ENCODE peak calls at places on chromosomes 13 and 19, in five cellular contexts. I is H1, A is HCT116, L is hepatocyte, Z is mammary epithelial cell. D is an unnamed sample. For H4K20me1, the result is how much of the 10 kb centered on the place peaks cover.

GRCh38 chr19:13241321-13242104 is 91.3 kb downstream of the IER2 start:
- DNase-seq in I (no peak), A (no peak), L (no peak), Z (peak), D (peak)

GRCh38 chr19:23817519-23817918 is 58.8 kb upstream of the ZNF681 start:
- DNase-seq in I (no peak), A (peak), L (peak), Z (peak), D (peak)

GRCh38 chr13:75704942-75705320 is 68.8 kb downstream of the LMO7 start:
- DNase-seq in I (no peak), A (peak), L (no peak), Z (peak), D (no peak)

GRCh38 chr13:67619346-67619745 is 389.2 kb upstream of the PCDH9 start:
- DNase-seq in I (no peak), A (no peak), L (no peak), Z (no peak), D (no peak)

GRCh38 chr13:32113564-32113963 is 82.0 kb downstream of the FRY start:
- DNase-seq in I (no peak), A (no peak), L (no peak), Z (no peak), D (no peak)

GRCh38 chr13:100533588-100534041 is 55.0 kb downstream of the GGACT start:
- DNase-seq in I (no peak), A (no peak), L (no peak), Z (no peak), D (no peak)

GRCh38 chr13:92513672-92514071 is 712.9 kb upstream of the GPC6 start:
- DNase-seq in I (no peak), A (no peak), L (no peak), Z (no peak), D (no peak)

GRCh38 chr13:23828866-23829265 is 60.3 kb downstream of the MIPEP start:
- DNase-seq in I (no peak), A (no peak), L (no peak), Z (peak), D (no peak)

GRCh38 chr19:13835791-13836723 is 40.8 kb downstream of the ZSWIM4 start:
- DNase-seq in I (no peak), A (no peak), L (no peak), Z (no peak), D (no peak)

GRCh38 chr13:66624302-66624701 is 605.8 kb downstream of the PCDH9 start:
- DNase-seq in I (no peak), A (no peak), L (no peak), Z (no peak), D (no peak)

GRCh38 chr19:10812196-10812595 is 23.8 kb downstream of the TMED1 start:
- DNase-seq in I (no peak), A (no peak), L (peak), Z (no peak), D (no peak)

GRCh38 chr19:50957587-50957986 is 4.7 kb upstream of the KLK5 start:
- DNase-seq in I (no peak), A (no peak), L (no peak), Z (no peak), D (no peak)

GRCh38 chr13:96081888-96082287 is 8.0 kb upstream of the HS6ST3 start:
- DNase-seq in I (no peak), A (no peak), L (no peak), Z (no peak), D (no peak)

GRCh38 chr19:33303791-33304759 is 1.7 kb upstream of the CEBPA start:
- DNase-seq in I (no peak), A (no peak), L (peak), Z (no peak), D (no peak)

GRCh38 chr13:107005577-107005976 is 437.6 kb upstream of the ARGLU1 start:
- DNase-seq in I (no peak), A (no peak), L (peak), Z (no peak), D (no peak)
- H4K20me1 ChIP-seq in I (under half), A (under half), L (under half), Z (under half), D (under half)

GRCh38 chr19:38648789-38649304 is 1.4 kb downstream of the ACTN4 start:
- DNase-seq in I (no peak), A (no peak), L (peak), Z (no peak), D (no peak)
- H4K20me1 ChIP-seq in I (under half), A (under half), L (under half), Z (under half), D (half or more)

GRCh38 chr19:30106417-30107095 is 164.5 kb downstream of the URI1 start:
- DNase-seq in I (no peak), A (no peak), L (no peak), Z (no peak), D (no peak)

GRCh38 chr19:30103981-30104380 is 161.9 kb downstream of the URI1 start:
- DNase-seq in I (no peak), A (no peak), L (no peak), Z (no peak), D (no peak)

GRCh38 chr19:30107351-30107750 is 165.3 kb downstream of the URI1 start:
- DNase-seq in I (no peak), A (no peak), L (no peak), Z (no peak), D (no peak)

GRCh38 chr19:30105723-30106122 is 163.7 kb downstream of the URI1 start:
- DNase-seq in I (no peak), A (no peak), L (no peak), Z (no peak), D (no peak)

DNA sequence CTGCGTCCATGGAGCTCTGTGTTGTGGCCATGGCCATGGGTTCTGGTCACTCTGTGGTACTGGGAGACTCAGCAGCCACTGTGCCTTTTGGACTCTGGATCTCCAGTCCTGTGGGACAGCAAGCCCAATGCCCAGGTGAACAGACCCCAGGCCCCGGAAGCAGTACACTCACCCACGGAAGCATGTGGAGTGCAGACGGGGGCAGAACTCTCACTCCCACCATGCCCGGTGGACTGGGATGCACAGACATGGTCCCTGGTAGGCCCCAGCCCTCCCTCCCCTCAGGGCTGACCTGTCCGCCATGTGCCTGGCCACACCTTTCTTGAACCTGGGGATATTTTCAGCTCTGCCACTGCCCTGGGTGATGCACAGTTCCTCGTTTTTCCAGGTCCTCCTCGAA is 163.3 kb downstream of the URI1 start:
- DNase-seq in I (no peak), A (no peak), L (no peak), Z (no peak), D (no peak)
- H4K20me1 ChIP-seq in I (under half), A (under half), L (under half), Z (under half), D (under half)

DNA sequence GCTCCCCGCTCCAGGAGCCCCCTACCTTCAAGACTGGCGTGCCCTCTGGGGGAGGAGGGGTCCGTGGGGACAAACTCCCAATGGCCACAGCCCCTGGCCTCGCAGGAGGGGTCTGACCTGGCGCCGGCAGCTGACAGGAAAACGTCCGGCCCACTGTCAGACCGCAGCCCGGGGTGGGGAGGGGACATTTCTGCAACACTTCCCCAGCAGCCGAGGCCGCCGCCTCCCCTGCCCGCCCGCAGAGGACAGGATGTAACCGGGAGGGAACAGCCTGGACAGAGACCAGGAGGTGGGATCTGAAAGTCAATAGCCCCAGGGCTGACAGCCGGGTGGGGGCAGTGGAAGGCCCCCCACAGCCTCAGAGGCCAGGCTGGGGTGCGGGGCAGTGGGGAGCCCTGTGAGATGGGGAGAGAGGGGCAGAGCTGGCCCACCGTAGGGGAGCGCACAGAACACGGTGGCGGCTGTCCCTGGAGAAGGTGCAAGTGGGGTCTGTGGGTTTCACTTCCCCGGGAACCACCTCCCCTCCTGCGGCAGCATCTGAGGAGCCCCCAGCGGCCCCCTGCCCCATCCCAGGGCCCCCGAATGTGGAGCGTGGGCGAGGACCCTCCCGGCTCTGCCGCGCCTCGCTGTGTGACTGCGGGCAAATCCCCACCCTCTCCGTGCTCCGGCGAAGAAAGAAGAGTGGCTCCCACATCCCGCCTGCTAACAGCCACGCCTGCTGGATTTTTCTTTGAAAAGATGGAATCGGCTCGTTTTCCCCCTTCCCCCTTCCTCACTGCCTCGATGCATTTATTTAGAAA is at the start of gene PEAK3:
- DNase-seq in I (no peak), A (no peak), L (no peak), Z (no peak), D (no peak)
- H4K20me1 ChIP-seq in I (under half), A (under half), L (under half), Z (under half), D (under half)

GRCh38 chr19:19026299-19026971 is 6.9 kb downstream of the SUGP2 start:
- DNase-seq in I (no peak), A (no peak), L (peak), Z (no peak), D (no peak)

GRCh38 chr19:19021115-19021514 is 12.2 kb downstream of the SUGP2 start:
- DNase-seq in I (no peak), A (no peak), L (peak), Z (no peak), D (no peak)

GRCh38 chr19:19027228-19027627 is 6.1 kb downstream of the SUGP2 start:
- DNase-seq in I (no peak), A (no peak), L (no peak), Z (no peak), D (no peak)

DNA sequence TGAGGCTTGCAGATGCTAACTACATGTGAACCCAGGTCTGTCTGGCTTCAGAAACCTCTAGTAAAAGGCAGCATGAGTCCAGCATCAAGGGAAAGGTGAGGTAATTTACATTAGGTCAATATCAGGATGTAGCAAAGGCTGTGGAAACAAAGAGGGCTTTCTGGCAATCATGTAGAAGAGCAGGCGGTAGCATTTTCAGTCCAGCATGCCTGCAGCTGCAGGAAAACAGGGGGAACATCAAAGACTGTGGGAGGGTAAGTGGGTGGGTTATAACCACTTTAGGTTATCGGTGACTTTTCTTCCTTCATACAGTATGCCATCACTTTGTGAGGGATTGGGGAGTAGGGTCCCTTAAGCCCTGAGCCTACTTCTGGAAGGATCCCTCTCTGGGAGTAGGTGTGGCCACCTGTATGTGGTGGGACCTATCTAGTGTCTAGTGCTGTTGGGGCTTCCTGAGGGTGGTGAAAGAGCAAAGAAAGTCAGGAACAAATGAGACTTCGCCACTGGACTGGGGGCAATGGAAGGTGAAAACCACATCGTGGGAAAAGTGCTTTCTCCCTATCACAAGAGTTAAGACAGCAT is 10.8 kb downstream of the SUGP2 start:
- DNase-seq in I (no peak), A (no peak), L (no peak), Z (no peak), D (no peak)
- H4K20me1 ChIP-seq in I (under half), A (under half), L (under half), Z (under half), D (half or more)

GRCh38 chr19:6270076-6270745 is 9.6 kb downstream of the MLLT1 start:
- DNase-seq in I (no peak), A (no peak), L (no peak), Z (no peak), D (no peak)

GRCh38 chr19:6272411-6272791 is 7.4 kb downstream of the MLLT1 start:
- DNase-seq in I (no peak), A (no peak), L (no peak), Z (no peak), D (no peak)

GRCh38 chr19:6271721-6272410 is 7.9 kb downstream of the MLLT1 start:
- DNase-seq in I (no peak), A (no peak), L (peak), Z (no peak), D (no peak)

GRCh38 chr19:6270822-6271221 is 9.0 kb downstream of the MLLT1 start:
- DNase-seq in I (no peak), A (no peak), L (no peak), Z (no peak), D (no peak)

GRCh38 chr19:6271251-6271650 is 8.5 kb downstream of the MLLT1 start:
- DNase-seq in I (no peak), A (no peak), L (no peak), Z (no peak), D (no peak)
- H4K20me1 ChIP-seq in I (under half), A (under half), L (under half), Z (under half), D (half or more)

GRCh38 chr19:3121821-3122511 is 13.9 kb upstream of the GNA15 start:
- DNase-seq in I (no peak), A (no peak), L (no peak), Z (no peak), D (no peak)

GRCh38 chr19:3123088-3123721 is 12.6 kb upstream of the GNA15 start:
- DNase-seq in I (no peak), A (no peak), L (no peak), Z (no peak), D (no peak)

GRCh38 chr19:3122512-3122870 is 13.3 kb upstream of the GNA15 start:
- DNase-seq in I (no peak), A (no peak), L (no peak), Z (no peak), D (no peak)

GRCh38 chr19:3124630-3125029 is 11.2 kb upstream of the GNA15 start:
- DNase-seq in I (no peak), A (no peak), L (no peak), Z (no peak), D (no peak)

DNA sequence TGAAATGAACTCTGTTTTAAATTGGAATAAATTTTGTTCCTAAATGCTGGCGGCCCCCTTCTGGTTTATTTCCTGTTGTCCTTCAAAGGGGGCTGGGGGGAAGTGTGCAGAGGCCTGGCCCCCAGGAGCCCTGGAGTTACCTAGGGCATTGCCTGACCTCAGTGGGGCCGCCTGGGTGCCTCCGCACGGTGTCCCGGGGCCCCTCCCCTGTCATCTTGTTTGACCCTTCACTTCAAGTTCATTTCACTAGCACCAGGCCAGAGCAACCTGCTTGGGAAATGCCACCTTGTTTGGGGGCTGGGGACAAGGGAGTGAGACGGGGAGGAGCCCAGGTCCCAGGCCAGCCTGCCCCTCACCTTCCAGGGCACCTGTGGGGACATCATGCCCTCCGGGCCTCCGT is 11.9 kb upstream of the GNA15 start:
- DNase-seq in I (no peak), A (no peak), L (no peak), Z (no peak), D (no peak)
- H4K20me1 ChIP-seq in I (under half), A (under half), L (under half), Z (under half), D (under half)

GRCh38 chr13:22454586-22454985 is 726.2 kb upstream of the SGCG start:
- DNase-seq in I (peak), A (no peak), L (no peak), Z (no peak), D (no peak)

GRCh38 chr13:22449251-22449650 is 731.5 kb upstream of the SGCG start:
- DNase-seq in I (no peak), A (no peak), L (no peak), Z (no peak), D (no peak)

GRCh38 chr13:22451345-22451744 is 729.4 kb upstream of the SGCG start:
- DNase-seq in I (no peak), A (no peak), L (peak), Z (no peak), D (no peak)

GRCh38 chr13:22455036-22455435 is 725.7 kb upstream of the SGCG start:
- DNase-seq in I (no peak), A (no peak), L (no peak), Z (no peak), D (no peak)
- H4K20me1 ChIP-seq in I (under half), A (under half), L (under half), Z (under half), D (under half)

D was measured in DND-41.